ENCODE peak calls at places on chromosomes 13 and 19, in six cellular contexts. S, U, W, K, P and G are unnamed samples.

GRCh38 chr19:3632739-3633558 is 6.4 kb upstream of the CACTIN start:
- DNase-seq in S (no peak), U (no peak), W (no peak), K (no peak), P (no peak), G (no peak)

GRCh38 chr13:42333613-42334328 is 61.8 kb downstream of the AKAP11 start:
- DNase-seq in S (peak), U (no peak), W (peak), K (no peak), P (peak), G (no peak)

GRCh38 chr13:112105884-112106283 is 38.9 kb downstream of the SOX1 start:
- DNase-seq in S (no peak), U (no peak), W (peak), K (no peak), P (no peak), G (no peak)

GRCh38 chr13:33262069-33262487 is 23.5 kb downstream of the STARD13 start:
- DNase-seq in S (peak), U (no peak), W (peak), K (no peak), P (no peak), G (no peak)

GRCh38 chr19:40609561-40610395 is 8.6 kb downstream of the LTBP4 start:
- DNase-seq in S (no peak), U (peak), W (peak), K (no peak), P (peak), G (no peak)

GRCh38 chr19:46927106-46927505 is 66.3 kb downstream of the ARHGAP35 start:
- DNase-seq in S (no peak), U (no peak), W (no peak), K (no peak), P (no peak), G (no peak)

GRCh38 chr13:32988588-32989256 is 27.5 kb upstream of the KL start:
- DNase-seq in S (no peak), U (no peak), W (no peak), K (no peak), P (no peak), G (no peak)

GRCh38 chr19:19207637-19208582 is 3.8 kb upstream of the NCAN start:
- DNase-seq in S (no peak), U (no peak), W (no peak), K (no peak), P (no peak), G (no peak)

GRCh38 chr13:99083976-99084375 is 106.1 kb upstream of the DOCK9 start:
- DNase-seq in S (no peak), U (no peak), W (no peak), K (no peak), P (no peak), G (no peak)

GRCh38 chr19:31503211-31503610 is 154.0 kb upstream of the TSHZ3 start:
- DNase-seq in S (no peak), U (no peak), W (no peak), K (no peak), P (no peak), G (no peak)

GRCh38 chr13:58704953-58705352 is 1073.4 kb downstream of the PCDH17 start:
- DNase-seq in S (no peak), U (no peak), W (no peak), K (no peak), P (no peak), G (no peak)

GRCh38 chr19:33472696-33473624 is 48.6 kb downstream of the PEPD start:
- DNase-seq in S (peak), U (no peak), W (no peak), K (peak), P (no peak), G (no peak)

GRCh38 chr13:92460479-92460878 is 766.1 kb upstream of the GPC6 start:
- DNase-seq in S (no peak), U (no peak), W (no peak), K (no peak), P (no peak), G (no peak)

GRCh38 chr13:73190477-73190876 is 131.7 kb downstream of the KLF5 start:
- DNase-seq in S (no peak), U (no peak), W (no peak), K (no peak), P (no peak), G (no peak)

GRCh38 chr19:18317998-18318800 is 4.7 kb downstream of the LSM4 start:
- DNase-seq in S (no peak), U (peak), W (no peak), K (no peak), P (no peak), G (no peak)

GRCh38 chr13:28338202-28338601 is 156.7 kb downstream of the FLT1 start:
- DNase-seq in S (no peak), U (no peak), W (no peak), K (no peak), P (no peak), G (no peak)

GRCh38 chr19:18021121-18021755 is 13.3 kb downstream of the ARRDC2 start:
- DNase-seq in S (peak), U (peak), W (no peak), K (peak), P (peak), G (no peak)

GRCh38 chr13:46914341-46914740 is 17.5 kb upstream of the HTR2A start:
- DNase-seq in S (no peak), U (no peak), W (no peak), K (no peak), P (no peak), G (peak)

GRCh38 chr13:23377603-23378002 is 55.9 kb downstream of the SACS start:
- DNase-seq in S (no peak), U (peak), W (no peak), K (no peak), P (no peak), G (no peak)

GRCh38 chr13:111255228-111255790 is 65.1 kb upstream of the TEX29 start:
- DNase-seq in S (no peak), U (no peak), W (no peak), K (no peak), P (no peak), G (no peak)

GRCh38 chr19:43809762-43810696 is 7.8 kb upstream of the LYPD5 start:
- DNase-seq in S (peak), U (no peak), W (peak), K (peak), P (peak), G (no peak)

GRCh38 chr19:8475005-8475404 is 27.4 kb downstream of the PRAM1 start:
- DNase-seq in S (no peak), U (no peak), W (no peak), K (no peak), P (no peak), G (no peak)

GRCh38 chr19:13069415-13070369 is 33.0 kb downstream of the LYL1 start:
- DNase-seq in S (no peak), U (no peak), W (no peak), K (no peak), P (no peak), G (no peak)

GRCh38 chr19:49790866-49791265 is 22.2 kb downstream of the FUZ start:
- DNase-seq in S (no peak), U (peak), W (no peak), K (no peak), P (no peak), G (no peak)

DNA sequence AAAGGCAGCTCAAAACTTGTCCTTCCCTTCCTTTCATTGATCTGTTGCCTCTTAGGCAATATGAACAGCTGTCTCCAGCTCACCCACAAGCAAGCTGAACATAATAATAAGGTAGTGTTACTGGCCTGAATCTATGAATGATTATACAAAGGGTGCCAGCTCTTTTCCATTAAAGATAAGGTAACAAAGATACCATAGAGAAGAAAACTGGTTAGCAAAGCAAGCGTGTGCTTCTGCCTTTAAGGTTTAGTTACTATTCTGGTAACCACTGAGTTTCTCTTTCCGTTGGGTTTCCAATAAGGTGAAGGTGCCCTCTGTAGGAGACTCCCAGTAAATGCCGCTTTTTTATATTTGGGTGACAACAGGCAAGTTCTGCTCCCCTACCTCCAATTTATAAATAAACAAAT is 12.1 kb upstream of the DACH1 start:
- DNase-seq in S (peak), U (no peak), W (peak), K (no peak), P (peak), G (no peak)
- TF ChIP-seq CTCF in S (peak), U (peak), W (peak), K (no peak), P (peak), G (peak)

GRCh38 chr13:40590112-40590862 is 76.2 kb downstream of the FOXO1 start:
- DNase-seq in S (no peak), U (no peak), W (no peak), K (no peak), P (no peak), G (no peak)
- H3K4me3 ChIP-seq in S (no peak), U (no peak), W (no peak), K (no peak), P (no peak), G (no peak)

GRCh38 chr13:97810152-97810551 is 143.3 kb upstream of the IPO5 start:
- DNase-seq in S (peak), U (no peak), W (peak), K (no peak), P (peak), G (no peak)
- TF ChIP-seq CTCF in S (peak), U (no peak), W (peak), K (peak), P (peak), G (peak)

GRCh38 chr19:35116085-35116801 is 620 bp downstream of the FXYD3 start:
- DNase-seq in S (peak), U (no peak), W (no peak), K (no peak), P (no peak), G (no peak)

GRCh38 chr19:35118268-35119026 is 2.8 kb downstream of the FXYD3 start:
- DNase-seq in S (no peak), U (no peak), W (no peak), K (no peak), P (no peak), G (no peak)

GRCh38 chr19:35115538-35115951 is at the start of gene FXYD3:
- DNase-seq in S (peak), U (no peak), W (no peak), K (no peak), P (no peak), G (no peak)

GRCh38 chr19:35117791-35118190 is 2.2 kb downstream of the FXYD3 start:
- DNase-seq in S (no peak), U (no peak), W (no peak), K (no peak), P (no peak), G (no peak)

GRCh38 chr19:35117017-35117570 is 1.5 kb downstream of the FXYD3 start:
- DNase-seq in S (no peak), U (no peak), W (no peak), K (no peak), P (no peak), G (no peak)
- H3K4me3 ChIP-seq in S (peak), U (no peak), W (no peak), K (no peak), P (no peak), G (no peak)

GRCh38 chr19:15248648-15249559 is 16.7 kb upstream of the EPHX3 start:
- DNase-seq in S (peak), U (peak), W (no peak), K (peak), P (no peak), G (peak)
- TF ChIP-seq CTCF in S (no peak), U (no peak), W (no peak), K (peak), P (no peak), G (no peak)

GRCh38 chr19:38692458-38693379 is 45.3 kb downstream of the ACTN4 start:
- DNase-seq in S (no peak), U (no peak), W (peak), K (no peak), P (no peak), G (no peak)
- H3K4me3 ChIP-seq in S (no peak), U (no peak), W (no peak), K (no peak), P (no peak), G (peak)